ENCODE peak calls at places on chromosomes 7 and 10, in four cellular contexts. One of them, this sample, is unnamed.

GRCh38 chr10:16904619-16905018 is 87.4 kb upstream of the RSU1 start:
- DNase-seq in SK-N-SH: no peak
- DNase-seq in K562: no peak
- DNase-seq in H1: no peak
- DNase-seq in this sample: no peak

GRCh38 chr7:50552921-50553320 is 12.3 kb downstream of the DDC start:
- DNase-seq in SK-N-SH: no peak
- DNase-seq in K562: no peak
- DNase-seq in H1: no peak
- DNase-seq in this sample: no peak

GRCh38 chr7:157769016-157769869 is 432.4 kb downstream of the DNAJB6 start:
- DNase-seq in SK-N-SH: no peak
- DNase-seq in K562: no peak
- DNase-seq in H1: no peak
- DNase-seq in this sample: no peak

GRCh38 chr7:22765609-22766008 is 38.6 kb downstream of the IL6 start:
- DNase-seq in SK-N-SH: no peak
- DNase-seq in K562: no peak
- DNase-seq in H1: no peak
- DNase-seq in this sample: peak; percentile 17

GRCh38 chr7:22219036-22219435 is 137.9 kb downstream of the RAPGEF5 start:
- DNase-seq in SK-N-SH: no peak
- DNase-seq in K562: no peak
- DNase-seq in H1: no peak
- DNase-seq in this sample: no peak

GRCh38 chr7:39027491-39027890 is 49.8 kb downstream of the POU6F2 start:
- DNase-seq in SK-N-SH: no peak
- DNase-seq in K562: no peak
- DNase-seq in H1: no peak
- DNase-seq in this sample: no peak

GRCh38 chr7:92685146-92686042 is 95.2 kb upstream of the FAM133B start:
- DNase-seq in SK-N-SH: no peak
- DNase-seq in K562: no peak
- DNase-seq in H1: no peak
- DNase-seq in this sample: no peak

GRCh38 chr7:65239707-65240352 is 133.8 kb upstream of the ZNF92 start:
- DNase-seq in SK-N-SH: peak; percentile 98
- DNase-seq in K562: no peak
- DNase-seq in H1: peak; percentile 81
- DNase-seq in this sample: no peak

DNA sequence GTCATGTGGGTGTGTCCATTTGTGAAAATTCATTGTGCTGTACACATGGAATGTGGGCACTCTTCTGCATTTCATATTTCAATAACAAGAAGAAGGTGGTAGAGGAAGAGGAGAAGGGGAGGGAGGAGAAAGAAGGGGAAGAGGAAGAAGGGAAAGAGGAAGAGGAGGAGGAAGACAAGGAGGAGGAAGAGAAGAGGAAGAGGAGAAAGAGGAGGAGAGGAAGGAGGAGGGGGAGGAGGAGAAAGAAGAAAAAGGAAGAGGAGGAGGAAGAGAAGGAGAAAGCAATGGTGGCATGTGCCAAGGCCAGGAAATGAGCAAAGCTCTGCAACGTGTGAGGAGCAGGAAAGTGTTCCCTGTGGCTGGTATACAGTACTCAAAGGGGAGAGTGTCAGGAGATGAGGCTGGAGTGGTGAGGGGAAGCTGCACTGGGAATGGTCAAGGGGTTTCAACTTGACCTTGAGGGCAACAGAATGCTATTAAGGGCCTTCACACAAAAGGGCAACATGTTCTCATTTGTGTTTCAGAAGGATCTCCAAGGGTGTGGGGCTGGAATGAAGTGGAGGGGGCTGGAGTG is 40.5 kb downstream of the WNT2 start:
- DNase-seq in SK-N-SH: no peak
- DNase-seq in K562: no peak
- DNase-seq in H1: no peak
- DNase-seq in this sample: no peak
- TF ChIP-seq NRF1 in SK-N-SH: no peak
- TF ChIP-seq NRF1 in K562: no peak
- TF ChIP-seq NRF1 in H1: no peak
- TF ChIP-seq NRF1 in this sample: no peak

DNA sequence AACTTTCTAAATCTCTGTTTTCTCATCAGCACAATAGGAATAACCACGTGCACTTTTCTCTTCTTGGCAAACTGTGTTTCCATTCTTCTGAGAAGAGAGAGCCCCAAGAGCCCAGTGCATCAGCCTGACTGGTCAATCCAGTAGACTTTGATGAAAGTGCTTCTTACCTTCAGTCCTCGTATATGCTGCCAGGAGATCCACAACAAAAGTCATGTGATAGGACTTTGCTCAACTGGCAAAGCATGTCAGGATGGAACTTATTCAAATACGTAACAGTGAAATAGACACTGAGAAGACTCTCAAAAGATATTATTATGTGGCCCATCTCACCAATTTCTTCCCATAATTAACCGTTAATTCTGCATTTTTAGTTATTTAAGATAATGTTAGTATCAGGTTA is 1031.5 kb upstream of the LRRTM3 start:
- DNase-seq in SK-N-SH: no peak
- DNase-seq in K562: no peak
- DNase-seq in H1: no peak
- DNase-seq in this sample: no peak
- TF ChIP-seq NRF1 in SK-N-SH: no peak
- TF ChIP-seq NRF1 in K562: no peak
- TF ChIP-seq NRF1 in H1: no peak
- TF ChIP-seq NRF1 in this sample: no peak

GRCh38 chr10:123639131-123639530 is 27.0 kb upstream of the GPR26 start:
- DNase-seq in SK-N-SH: no peak
- DNase-seq in K562: no peak
- DNase-seq in H1: no peak
- DNase-seq in this sample: no peak

GRCh38 chr10:123642293-123642692 is 23.9 kb upstream of the GPR26 start:
- DNase-seq in SK-N-SH: peak; percentile 57
- DNase-seq in K562: no peak
- DNase-seq in H1: no peak
- DNase-seq in this sample: no peak

GRCh38 chr10:123637326-123637880 is 28.8 kb upstream of the GPR26 start:
- DNase-seq in SK-N-SH: no peak
- DNase-seq in K562: no peak
- DNase-seq in H1: no peak
- DNase-seq in this sample: no peak

GRCh38 chr10:123642697-123643096 is 23.5 kb upstream of the GPR26 start:
- DNase-seq in SK-N-SH: no peak
- DNase-seq in K562: no peak
- DNase-seq in H1: peak; percentile 47
- DNase-seq in this sample: no peak

DNA sequence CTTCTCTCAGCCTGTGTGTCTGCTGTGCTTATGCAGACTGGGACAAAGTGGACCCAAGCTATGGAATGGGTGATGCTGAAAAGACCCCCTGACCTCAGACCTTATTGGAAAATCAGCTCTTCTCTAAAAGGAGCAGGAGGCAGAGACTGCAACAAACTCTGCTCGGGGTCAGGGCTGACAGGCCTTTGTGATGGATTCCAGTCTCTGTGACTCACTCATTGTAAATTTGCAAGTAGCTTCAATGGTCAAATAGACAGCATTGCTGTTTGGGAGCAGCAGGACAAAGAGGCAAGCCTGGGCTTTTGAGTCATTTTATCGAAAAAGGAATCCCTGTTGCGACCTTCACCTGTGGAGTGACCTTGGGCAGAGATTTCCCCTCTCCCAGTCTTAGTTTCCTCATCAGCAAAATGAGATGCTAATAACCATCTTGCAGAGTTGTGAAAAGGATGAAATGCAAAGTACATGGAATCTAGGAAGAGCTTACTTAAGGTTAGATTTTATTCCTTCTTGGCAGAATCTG is 26.1 kb upstream of the GPR26 start:
- DNase-seq in SK-N-SH: no peak
- DNase-seq in K562: no peak
- DNase-seq in H1: no peak
- DNase-seq in this sample: no peak
- TF ChIP-seq NRF1 in SK-N-SH: no peak
- TF ChIP-seq NRF1 in K562: no peak
- TF ChIP-seq NRF1 in H1: no peak
- TF ChIP-seq NRF1 in this sample: no peak

GRCh38 chr7:151439855-151440798 is at the start of gene CRYGN:
- DNase-seq in SK-N-SH: peak; percentile 78
- DNase-seq in K562: no peak
- DNase-seq in H1: peak; percentile 79
- DNase-seq in this sample: no peak
- TF ChIP-seq NRF1 in SK-N-SH: no peak
- TF ChIP-seq NRF1 in K562: no peak
- TF ChIP-seq NRF1 in H1: no peak
- TF ChIP-seq NRF1 in this sample: no peak

GRCh38 chr7:127895814-127896280 is 135.4 kb downstream of the LRRC4 start:
- DNase-seq in SK-N-SH: no peak
- DNase-seq in K562: peak; percentile 56
- DNase-seq in H1: no peak
- DNase-seq in this sample: no peak

GRCh38 chr7:127900116-127900515 is 131.1 kb downstream of the LRRC4 start:
- DNase-seq in SK-N-SH: no peak
- DNase-seq in K562: no peak
- DNase-seq in H1: no peak
- DNase-seq in this sample: no peak

GRCh38 chr7:127896683-127897082 is 134.6 kb downstream of the LRRC4 start:
- DNase-seq in SK-N-SH: no peak
- DNase-seq in K562: no peak
- DNase-seq in H1: no peak
- DNase-seq in this sample: no peak

GRCh38 chr7:127895360-127895759 is 135.9 kb downstream of the LRRC4 start:
- DNase-seq in SK-N-SH: no peak
- DNase-seq in K562: no peak
- DNase-seq in H1: no peak
- DNase-seq in this sample: no peak

DNA sequence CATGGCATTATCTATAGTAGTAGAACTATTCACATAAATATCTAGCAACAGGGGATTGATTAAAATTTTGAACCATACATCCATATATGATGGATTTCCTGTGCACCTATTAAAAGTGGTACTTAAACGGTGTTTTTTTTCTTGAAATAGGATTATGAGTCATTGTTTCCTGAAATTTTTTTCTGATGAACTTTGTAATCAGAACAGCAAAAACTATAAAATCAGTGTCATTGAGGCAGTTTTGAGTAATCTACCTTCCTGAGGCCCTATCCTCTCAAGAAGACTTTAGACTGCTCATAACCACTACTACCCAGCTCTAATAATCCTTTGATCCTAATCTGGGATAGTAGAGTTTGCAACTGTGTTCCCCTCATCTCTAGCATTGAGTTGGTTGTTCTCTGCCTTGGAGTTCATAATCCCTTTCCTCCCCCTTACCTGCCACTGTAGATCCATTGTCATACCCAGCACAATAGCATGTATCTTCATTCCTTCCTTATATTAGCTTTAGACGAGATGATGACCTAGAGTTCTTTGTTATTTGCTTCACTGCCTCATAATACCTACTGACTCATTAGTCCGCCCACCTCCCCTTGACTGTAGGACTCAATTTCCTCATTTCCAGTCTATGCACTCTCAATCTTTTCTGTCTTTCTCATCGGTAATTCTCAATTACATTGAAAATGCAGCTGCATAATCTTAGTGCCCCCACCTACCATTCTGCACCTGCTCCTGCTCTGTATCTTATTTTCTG is 133.4 kb downstream of the LRRC4 start:
- DNase-seq in SK-N-SH: no peak
- DNase-seq in K562: no peak
- DNase-seq in H1: no peak
- DNase-seq in this sample: no peak
- TF ChIP-seq NRF1 in SK-N-SH: no peak
- TF ChIP-seq NRF1 in K562: no peak
- TF ChIP-seq NRF1 in H1: no peak
- TF ChIP-seq NRF1 in this sample: no peak

GRCh38 chr7:47407136-47407535 is 174.8 kb downstream of the TNS3 start:
- DNase-seq in SK-N-SH: no peak
- DNase-seq in K562: no peak
- DNase-seq in H1: no peak
- DNase-seq in this sample: no peak
- TF ChIP-seq NRF1 in SK-N-SH: no peak
- TF ChIP-seq NRF1 in K562: no peak
- TF ChIP-seq NRF1 in H1: no peak
- TF ChIP-seq NRF1 in this sample: no peak

GRCh38 chr7:136857573-136857972 is 10.9 kb upstream of the CHRM2 start:
- DNase-seq in SK-N-SH: no peak
- DNase-seq in K562: no peak
- DNase-seq in H1: no peak
- DNase-seq in this sample: no peak
- TF ChIP-seq NRF1 in SK-N-SH: no peak
- TF ChIP-seq NRF1 in K562: no peak
- TF ChIP-seq NRF1 in H1: no peak
- TF ChIP-seq NRF1 in this sample: no peak

This sample was measured in GM12878.